ENCODE peak calls at places on chromosomes 2 and 18, in five cellular contexts. C is upper lobe of right lung; M is CD4-positive, CD25-positive, alpha-beta regulatory T cell; K is aorta; R is IMR-90. T is an unnamed sample.

GRCh38 chr2:234476766-234477165 is 20.1 kb downstream of the ARL4C start:
- DNase-seq in R (no peak), M (no peak), K (no peak), C (no peak), T (no peak)

GRCh38 chr18:25005602-25006375 is 346.2 kb downstream of the ZNF521 start:
- DNase-seq in K (no peak), M (no peak), C (no peak), R (peak; percentile 49), T (no peak)

GRCh38 chr2:80019571-80019970 is 285.0 kb downstream of the LRRTM1 start:
- DNase-seq in M (no peak), R (no peak), K (no peak), C (no peak), T (no peak)

GRCh38 chr2:8307779-8308178 is 374.1 kb upstream of the ID2 start:
- DNase-seq in M (no peak), K (no peak), R (no peak), C (no peak), T (no peak)

GRCh38 chr2:133566967-133567645 is 1.2 kb downstream of the NCKAP5 start:
- DNase-seq in R (peak; percentile 88), C (peak; percentile 64), M (no peak), K (no peak), T (no peak)

GRCh38 chr2:228039752-228040534 is 141.5 kb downstream of the SPHKAP start:
- DNase-seq in M (no peak), K (no peak), C (no peak), R (no peak), T (no peak)

GRCh38 chr2:101038455-101039255 is 36.6 kb downstream of the RPL31 start:
- DNase-seq in C (no peak), R (no peak), K (no peak), M (no peak), T (no peak)

GRCh38 chr18:8765692-8766463 is 60.5 kb downstream of the MTCL1 start:
- DNase-seq in C (no peak), R (no peak), K (no peak), M (no peak), T (no peak)

DNA sequence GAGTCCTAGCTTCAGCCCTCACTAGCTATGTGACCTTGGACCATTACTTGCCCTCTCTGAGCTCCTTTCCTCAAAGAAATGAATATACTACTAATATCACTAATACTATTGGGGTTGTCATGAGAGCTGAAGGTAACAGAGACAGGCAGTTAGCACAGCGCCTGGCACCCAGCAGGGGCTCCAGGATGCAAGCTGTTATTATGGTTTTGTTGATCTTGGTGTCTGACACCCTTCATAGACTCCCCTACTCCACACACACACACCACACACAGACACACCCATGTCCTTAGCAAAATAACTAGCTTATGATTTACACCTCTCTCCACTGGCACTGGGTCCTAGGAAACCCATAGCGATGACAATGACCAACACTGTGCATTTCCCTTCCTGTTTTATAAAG is 104.0 kb upstream of the FZD7 start:
- DNase-seq in M (no peak), R (no peak), C (no peak), K (no peak), T (no peak)
- H3K9me3 ChIP-seq in M (no peaks in the 10 kb centered on the region), R (no peaks in the 10 kb centered on the region), C (no peaks in the 10 kb centered on the region), K (no peaks in the 10 kb centered on the region), T (no peaks in the 10 kb centered on the region)

DNA sequence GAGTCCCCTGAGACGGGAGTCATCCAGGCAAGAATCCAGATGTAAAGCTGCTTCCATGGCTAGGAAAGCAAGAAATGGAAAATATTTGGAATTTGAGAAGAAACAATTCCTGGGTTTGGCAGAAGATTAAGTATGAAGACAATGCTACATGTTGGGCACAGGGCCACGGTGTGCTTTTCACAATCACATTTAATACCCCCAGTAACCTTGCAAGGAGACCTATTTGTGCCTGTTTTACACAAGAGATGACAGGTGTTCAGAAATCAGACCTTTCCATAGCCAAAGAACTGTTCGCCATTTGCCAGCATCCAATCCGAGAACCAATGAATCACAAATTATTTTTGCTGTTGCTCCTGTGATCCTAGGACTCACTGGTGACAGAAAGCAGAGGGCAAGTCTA is 50.5 kb downstream of the KCTD1 start:
- DNase-seq in R (no peak), M (no peak), C (no peak), K (no peak), T (no peak)
- H3K9me3 ChIP-seq in R (no peaks in the 10 kb centered on the region), M (no peaks in the 10 kb centered on the region), C (no peaks in the 10 kb centered on the region), K (no peaks in the 10 kb centered on the region), T (no peaks in the 10 kb centered on the region)

DNA sequence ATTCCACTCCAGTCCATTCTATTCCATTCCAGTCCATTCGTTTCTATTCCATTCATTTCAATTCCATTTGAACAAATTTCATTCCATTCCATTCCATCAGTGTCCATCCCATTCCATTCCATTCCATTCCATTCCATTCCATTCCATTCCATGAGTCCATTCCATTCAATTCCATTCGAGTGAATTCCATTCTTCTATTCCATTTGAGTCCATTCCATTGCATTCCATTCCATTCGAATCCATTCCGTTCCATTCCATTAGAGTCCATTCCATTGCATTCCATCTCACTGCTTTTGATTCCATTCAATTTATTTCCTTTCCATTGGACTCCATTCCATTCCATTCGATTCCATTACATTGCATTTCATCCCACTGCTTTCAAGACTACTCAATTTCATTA is 1132.1 kb downstream of the RPIA start:
- DNase-seq in C (no peak), M (no peak), R (no peak), K (no peak), T (no peak)
- H3K9me3 ChIP-seq in C (peaks cover 41% of the 10 kb centered on the region), M (peaks cover 27% of the 10 kb centered on the region), R (peaks cover 38% of the 10 kb centered on the region), K (peaks cover 10% of the 10 kb centered on the region), T (peaks cover 29% of the 10 kb centered on the region)

GRCh38 chr18:46888965-46889364 is 28.3 kb downstream of the PIAS2 start:
- DNase-seq in C (no peak), M (no peak), R (no peak), K (no peak), T (no peak)

GRCh38 chr18:46886893-46887292 is 30.4 kb downstream of the PIAS2 start:
- DNase-seq in R (no peak), K (no peak), M (no peak), C (no peak), T (no peak)

GRCh38 chr18:46877329-46877987 is 39.8 kb downstream of the PIAS2 start:
- DNase-seq in C (no peak), M (no peak), R (no peak), K (no peak), T (no peak)

DNA sequence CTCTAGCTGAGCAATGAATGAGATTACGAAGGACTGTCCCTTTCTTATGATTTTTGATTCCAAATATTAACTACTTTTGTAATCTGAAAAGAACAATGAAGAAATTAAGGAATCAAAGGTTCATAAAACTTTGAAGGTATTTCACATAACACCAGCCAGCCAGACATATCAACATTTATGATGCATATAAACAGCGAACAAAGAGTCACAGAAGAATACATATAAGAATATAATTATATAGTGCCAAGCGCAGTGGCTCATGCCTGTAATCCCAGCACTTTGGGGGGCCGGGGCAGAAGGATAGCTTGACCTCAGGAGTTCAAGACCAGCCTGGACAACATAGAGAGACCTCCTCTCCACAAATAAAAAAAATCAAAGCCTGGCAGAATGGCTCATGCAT is 34.1 kb downstream of the PIAS2 start:
- DNase-seq in R (no peak), M (no peak), C (no peak), K (no peak), T (no peak)
- H3K9me3 ChIP-seq in R (no peaks in the 10 kb centered on the region), M (peaks cover 14% of the 10 kb centered on the region), C (peaks cover 3% of the 10 kb centered on the region), K (no peaks in the 10 kb centered on the region), T (no peaks in the 10 kb centered on the region)

T was measured in T-helper 17 cell.